ENCODE peak calls at places on chromosome 1, in six cellular contexts. T, E, A, Q, L and C are unnamed samples.

GRCh38 chr1:89952021-89952995 is 42.6 kb upstream of the ZNF326 start:
- DNase-seq in A (peak), E (no peak), T (no peak), L (no peak), Q (peak), C (no peak)

GRCh38 chr1:173330149-173330951 is 123.2 kb upstream of the TNFSF4 start:
- DNase-seq in Q (peak), T (peak), A (peak), L (peak), E (no peak), C (no peak)

GRCh38 chr1:24308365-24309015 is 10.7 kb upstream of the GRHL3 start:
- DNase-seq in L (no peak), Q (peak), E (no peak), T (no peak), A (no peak), C (no peak)

GRCh38 chr1:32052887-32053286 is 19.9 kb upstream of the TMEM39B start:
- DNase-seq in Q (no peak), A (peak), E (no peak), T (no peak), L (no peak), C (no peak)

GRCh38 chr1:65330822-65331221 is 21.5 kb downstream of the DNAJC6 start:
- DNase-seq in T (no peak), E (no peak), L (no peak), Q (no peak), A (no peak), C (no peak)

GRCh38 chr1:224783006-224783651 is 146.3 kb upstream of the DNAH14 start:
- DNase-seq in A (no peak), Q (no peak), E (no peak), T (no peak), L (no peak), C (no peak)

GRCh38 chr1:206658264-206658980 is 23.1 kb downstream of the DYRK3 start:
- DNase-seq in E (peak), Q (peak), A (no peak), T (no peak), L (peak), C (peak)

GRCh38 chr1:180173952-180174351 is 19.3 kb downstream of the QSOX1 start:
- DNase-seq in A (peak), T (no peak), E (no peak), L (no peak), Q (peak), C (no peak)

GRCh38 chr1:42319128-42319851 is 15.7 kb downstream of the FOXJ3 start:
- DNase-seq in A (peak), L (no peak), Q (peak), E (no peak), T (no peak), C (peak)

GRCh38 chr1:182015360-182015759 is 46.2 kb downstream of the ZNF648 start:
- DNase-seq in E (peak), L (no peak), Q (no peak), A (no peak), T (no peak), C (no peak)
- TF ChIP-seq CTCF in E (peak), L (peak), Q (no peak), A (no peak), T (peak), C (no peak)

DNA sequence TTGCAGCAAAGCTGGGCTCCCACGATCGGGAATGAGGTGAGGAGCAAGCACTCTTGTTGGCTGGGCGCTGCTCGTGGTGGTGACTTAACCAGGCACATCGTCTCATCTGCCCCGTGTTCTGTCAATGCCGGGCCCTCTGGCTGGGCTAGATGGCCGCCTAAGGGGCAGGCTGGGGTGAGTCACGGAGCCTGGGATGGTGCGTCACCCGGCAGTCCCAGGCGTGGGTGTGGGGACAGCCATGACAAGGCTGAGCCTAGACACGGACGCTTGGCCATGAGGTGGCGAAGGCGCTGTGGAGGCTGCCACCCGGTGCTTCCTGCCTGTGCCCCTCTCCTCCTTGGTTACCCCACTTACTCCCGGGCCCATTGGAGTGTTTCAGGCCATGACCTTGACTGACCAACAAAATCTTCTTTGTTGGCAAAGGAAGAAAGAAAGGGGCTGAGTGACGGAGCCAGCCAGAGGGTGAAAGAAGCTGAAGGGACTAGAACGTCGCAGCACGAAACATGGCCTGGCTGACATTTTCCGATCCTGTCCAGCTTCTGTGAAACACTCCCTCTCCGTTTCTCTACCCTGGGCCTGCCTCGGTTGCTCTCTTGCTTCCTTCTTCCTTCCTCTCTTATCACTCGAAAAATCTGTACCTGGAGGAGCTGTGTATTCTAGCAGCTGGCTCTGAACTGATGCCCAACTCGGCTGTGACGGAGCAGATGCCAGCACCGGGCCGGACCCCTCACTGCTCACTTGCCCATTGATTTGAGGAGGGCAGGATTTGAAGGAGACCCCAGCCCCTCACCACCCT is 596 bp downstream of the CD247 start:
- DNase-seq in Q (no peak), A (no peak), T (no peak), L (no peak), E (no peak), C (peak)
- TF ChIP-seq CTCF in Q (no peak), A (no peak), T (no peak), L (no peak), E (no peak), C (no peak)

DNA sequence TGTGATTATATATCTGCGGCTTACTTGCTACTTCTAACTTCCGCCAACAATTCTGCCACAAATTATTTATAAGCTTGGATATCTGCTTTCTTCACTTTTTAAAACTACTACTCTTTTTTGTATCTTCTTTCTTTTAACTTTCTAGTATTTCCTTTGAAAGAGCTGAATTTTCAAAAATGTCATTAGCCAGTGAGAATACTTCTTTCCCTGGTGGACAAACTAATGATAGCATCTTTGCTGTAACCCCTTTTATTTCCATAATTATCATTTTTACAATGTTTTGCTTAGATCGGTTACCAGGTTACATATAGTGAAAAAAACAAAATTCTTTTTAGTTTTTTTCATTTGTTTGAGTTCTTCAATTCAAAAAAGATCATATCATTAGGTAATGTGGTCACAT is 355.9 kb upstream of the ADGRL4 start:
- DNase-seq in A (no peak), E (no peak), T (no peak), L (no peak), Q (no peak), C (no peak)
- TF ChIP-seq CTCF in A (no peak), E (no peak), T (no peak), L (no peak), Q (no peak), C (no peak)

GRCh38 chr1:231550448-231550781 is 21.9 kb downstream of the TSNAX start:
- DNase-seq in L (peak), T (peak), E (peak), Q (peak), A (no peak), C (peak)
- TF ChIP-seq CTCF in L (peak), T (peak), E (peak), Q (peak), A (peak), C (no peak)

DNA sequence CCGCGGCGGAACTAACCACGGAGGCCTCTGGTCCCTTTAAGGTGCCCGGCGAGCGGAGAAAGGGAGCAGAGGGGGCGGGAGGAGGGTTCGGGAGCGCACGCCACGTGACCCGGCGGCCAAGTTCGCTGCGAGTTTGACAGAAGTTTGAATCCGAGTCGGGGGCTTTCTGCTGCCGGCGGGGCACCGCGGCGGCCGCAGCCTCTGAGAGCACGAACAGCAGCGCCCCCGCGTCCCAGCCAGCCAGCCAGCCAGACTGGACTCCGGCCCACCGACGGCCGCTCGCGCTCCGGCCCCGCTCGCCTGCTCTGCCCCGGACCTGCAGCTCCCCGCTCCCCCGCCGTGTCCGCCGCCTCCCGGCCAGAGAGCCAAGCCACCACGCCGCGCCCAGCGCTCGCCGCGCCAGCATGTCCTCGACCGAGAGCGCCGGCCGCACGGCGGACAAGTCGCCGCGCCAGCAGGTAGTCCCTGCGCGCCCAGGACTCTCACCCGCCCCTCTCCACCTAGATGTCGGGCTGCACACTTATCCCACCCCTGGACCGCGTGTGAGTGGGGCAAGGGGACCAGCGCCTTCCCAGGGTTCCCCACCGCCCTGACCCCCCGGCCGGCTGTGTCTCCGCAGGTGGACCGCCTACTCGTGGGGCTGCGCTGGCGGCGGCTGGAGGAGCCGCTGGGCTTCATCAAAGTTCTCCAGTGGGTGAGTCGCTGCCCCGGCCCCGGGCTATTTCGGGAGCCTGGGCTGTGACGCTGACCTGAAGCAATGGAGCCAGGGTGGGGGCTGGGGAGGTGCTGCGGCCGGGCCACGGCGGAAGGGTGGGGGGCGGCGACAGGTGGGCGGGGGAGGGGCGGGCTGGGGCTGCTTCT is at the start of gene SYPL2:
- DNase-seq in A (no peak), L (no peak), Q (no peak), T (no peak), E (peak), C (peak)
- TF ChIP-seq CTCF in A (no peak), L (no peak), Q (no peak), T (no peak), E (no peak), C (no peak)

GRCh38 chr1:175820456-175820855 is 77.1 kb upstream of the TNR start:
- DNase-seq in T (no peak), Q (no peak), A (no peak), L (no peak), E (no peak), C (no peak)

GRCh38 chr1:175826705-175827104 is 83.3 kb upstream of the TNR start:
- DNase-seq in E (no peak), T (no peak), A (no peak), Q (no peak), L (no peak), C (no peak)

GRCh38 chr1:175823401-175823800 is 80.0 kb upstream of the TNR start:
- DNase-seq in L (no peak), T (no peak), A (no peak), Q (no peak), E (no peak), C (no peak)

GRCh38 chr1:175822575-175822974 is 79.2 kb upstream of the TNR start:
- DNase-seq in E (no peak), T (peak), Q (peak), A (peak), L (no peak), C (no peak)

GRCh38 chr1:175824079-175824478 is 80.7 kb upstream of the TNR start:
- DNase-seq in T (no peak), A (no peak), Q (no peak), L (no peak), E (no peak), C (peak)
- TF ChIP-seq CTCF in T (peak), A (no peak), Q (no peak), L (peak), E (peak), C (peak)

DNA sequence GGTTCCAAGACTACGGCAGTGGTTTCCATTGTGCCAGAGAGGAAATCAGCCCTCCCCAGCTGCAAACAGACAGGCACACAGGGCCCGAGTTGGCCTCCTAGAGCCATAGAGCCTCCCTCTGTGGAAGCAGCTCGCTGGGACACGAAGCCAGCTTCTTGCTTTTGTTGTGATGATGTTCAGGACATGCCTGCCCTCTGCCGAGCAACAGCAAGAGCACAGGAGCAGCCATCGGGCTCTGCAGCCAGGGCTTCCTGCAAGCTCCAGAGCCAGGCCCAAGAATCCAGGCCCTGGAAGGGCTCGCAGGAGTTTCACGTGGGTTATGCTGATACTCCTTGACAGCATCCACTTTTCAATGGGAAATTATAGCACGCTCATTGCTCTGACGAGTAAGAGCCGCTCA is 18.5 kb downstream of the NPHP4 start:
- DNase-seq in L (no peak), E (no peak), Q (peak), A (peak), T (no peak), C (no peak)
- TF ChIP-seq CTCF in L (no peak), E (no peak), Q (peak), A (peak), T (no peak), C (no peak)

GRCh38 chr1:237429252-237429651 is 387.3 kb downstream of the RYR2 start:
- DNase-seq in A (no peak), Q (no peak), L (no peak), T (no peak), E (no peak), C (no peak)
- TF ChIP-seq CTCF in A (no peak), Q (no peak), L (no peak), T (no peak), E (no peak), C (no peak)

GRCh38 chr1:116982319-116983004 is 19.1 kb upstream of the CD101 start:
- DNase-seq in T (no peak), Q (no peak), L (no peak), A (no peak), E (no peak), C (no peak)
- TF ChIP-seq CTCF in T (no peak), Q (no peak), L (no peak), A (no peak), E (no peak), C (no peak)

GRCh38 chr1:30353637-30354036 is 369.7 kb downstream of the MATN1 start:
- DNase-seq in A (peak), L (no peak), E (no peak), T (no peak), Q (no peak), C (no peak)
- TF ChIP-seq CTCF in A (no peak), L (no peak), E (no peak), T (peak), Q (no peak), C (no peak)